ENCODE peak calls at places on chromosomes 7 and 10, in five cellular contexts. One of them, this sample, is unnamed. For H3K27me3, the result is how much of the 10 kb centered on the place peaks cover.

GRCh38 chr7:88132725-88133124 is 87.1 kb downstream of the SRI start:
- DNase-seq in spleen: no peak
- DNase-seq in Peyer's patch: no peak
- DNase-seq in ovary: no peak
- DNase-seq in heart left ventricle: no peak
- DNase-seq in this sample: no peak

GRCh38 chr10:102678842-102679289 is 34.6 kb downstream of the TRIM8 start:
- DNase-seq in spleen: peak
- DNase-seq in Peyer's patch: peak
- DNase-seq in ovary: peak
- DNase-seq in heart left ventricle: peak
- DNase-seq in this sample: peak

GRCh38 chr10:94397549-94398370 is 4.6 kb upstream of the TBC1D12 start:
- DNase-seq in spleen: no peak
- DNase-seq in Peyer's patch: no peak
- DNase-seq in heart left ventricle: no peak
- DNase-seq in ovary: no peak
- DNase-seq in this sample: no peak

GRCh38 chr10:86389441-86390193 is 23.0 kb upstream of the GRID1 start:
- DNase-seq in spleen: no peak
- DNase-seq in Peyer's patch: no peak
- DNase-seq in heart left ventricle: peak
- DNase-seq in ovary: no peak
- DNase-seq in this sample: no peak

GRCh38 chr10:60863796-60864195 is 80.2 kb downstream of the RHOBTB1 start:
- DNase-seq in ovary: no peak
- DNase-seq in Peyer's patch: no peak
- DNase-seq in spleen: no peak
- DNase-seq in heart left ventricle: no peak
- DNase-seq in this sample: no peak

GRCh38 chr10:89481662-89482061 is 53.7 kb downstream of the SLC16A12 start:
- DNase-seq in Peyer's patch: no peak
- DNase-seq in spleen: no peak
- DNase-seq in ovary: no peak
- DNase-seq in heart left ventricle: no peak
- DNase-seq in this sample: no peak

GRCh38 chr7:31796375-31796774 is 109.4 kb downstream of the PPP1R17 start:
- DNase-seq in heart left ventricle: no peak
- DNase-seq in spleen: no peak
- DNase-seq in Peyer's patch: no peak
- DNase-seq in ovary: no peak
- DNase-seq in this sample: no peak

GRCh38 chr10:130074639-130075038 is 36.0 kb downstream of the C10orf143 start:
- DNase-seq in Peyer's patch: no peak
- DNase-seq in spleen: no peak
- DNase-seq in ovary: no peak
- DNase-seq in heart left ventricle: no peak
- DNase-seq in this sample: no peak

GRCh38 chr10:110408203-110408871 is 89.4 kb upstream of the DUSP5 start:
- DNase-seq in Peyer's patch: no peak
- DNase-seq in spleen: no peak
- DNase-seq in heart left ventricle: no peak
- DNase-seq in ovary: no peak
- DNase-seq in this sample: no peak

GRCh38 chr7:135536160-135536559 is 21.6 kb upstream of the NUP205 start:
- DNase-seq in spleen: no peak
- DNase-seq in ovary: no peak
- DNase-seq in Peyer's patch: no peak
- DNase-seq in heart left ventricle: no peak
- DNase-seq in this sample: no peak

GRCh38 chr10:62632071-62632809 is 172.3 kb upstream of the ADO start:
- DNase-seq in ovary: no peak
- DNase-seq in Peyer's patch: peak
- DNase-seq in heart left ventricle: peak
- DNase-seq in spleen: peak
- DNase-seq in this sample: peak

GRCh38 chr10:89504691-89505090 is 30.7 kb downstream of the SLC16A12 start:
- DNase-seq in heart left ventricle: no peak
- DNase-seq in Peyer's patch: no peak
- DNase-seq in ovary: no peak
- DNase-seq in spleen: no peak
- DNase-seq in this sample: no peak

GRCh38 chr7:39952378-39952777 is 2.3 kb downstream of the CDK13 start:
- DNase-seq in ovary: no peak
- DNase-seq in heart left ventricle: no peak
- DNase-seq in spleen: no peak
- DNase-seq in Peyer's patch: no peak
- DNase-seq in this sample: no peak

GRCh38 chr10:70906953-70907618 is 18.7 kb upstream of the PCBD1 start:
- DNase-seq in spleen: peak
- DNase-seq in Peyer's patch: no peak
- DNase-seq in ovary: peak
- DNase-seq in heart left ventricle: peak
- DNase-seq in this sample: no peak

GRCh38 chr10:59336632-59337031 is 25.7 kb downstream of the FAM13C start:
- DNase-seq in heart left ventricle: no peak
- DNase-seq in ovary: no peak
- DNase-seq in spleen: no peak
- DNase-seq in Peyer's patch: no peak
- DNase-seq in this sample: no peak

GRCh38 chr7:80875537-80876120 is 43.2 kb downstream of the SEMA3C start:
- DNase-seq in spleen: no peak
- DNase-seq in heart left ventricle: no peak
- DNase-seq in Peyer's patch: no peak
- DNase-seq in ovary: no peak
- DNase-seq in this sample: no peak

GRCh38 chr7:92131764-92132330 is 2.4 kb downstream of the CYP51A1 start:
- DNase-seq in Peyer's patch: no peak
- DNase-seq in heart left ventricle: no peak
- DNase-seq in spleen: no peak
- DNase-seq in ovary: no peak
- DNase-seq in this sample: no peak

GRCh38 chr10:94524146-94524545 is 21.4 kb upstream of the HELLS start:
- DNase-seq in Peyer's patch: no peak
- DNase-seq in ovary: no peak
- DNase-seq in spleen: no peak
- DNase-seq in heart left ventricle: no peak
- DNase-seq in this sample: no peak

GRCh38 chr7:120583835-120584586 is 273.9 kb downstream of the TSPAN12 start:
- DNase-seq in heart left ventricle: no peak
- DNase-seq in Peyer's patch: no peak
- DNase-seq in ovary: no peak
- DNase-seq in spleen: no peak
- DNase-seq in this sample: no peak

GRCh38 chr7:76358053-76358477 is 726 bp downstream of the YWHAG start:
- DNase-seq in Peyer's patch: peak
- DNase-seq in spleen: peak
- DNase-seq in heart left ventricle: peak
- DNase-seq in ovary: peak
- DNase-seq in this sample: peak

GRCh38 chr10:133394064-133394663 is at the start of gene MTG1:
- DNase-seq in Peyer's patch: peak
- DNase-seq in heart left ventricle: peak
- DNase-seq in ovary: peak
- DNase-seq in spleen: peak
- DNase-seq in this sample: peak
- TF ChIP-seq POLR2A in Peyer's patch: peak
- TF ChIP-seq POLR2A in heart left ventricle: peak
- TF ChIP-seq POLR2A in ovary: peak
- TF ChIP-seq POLR2A in spleen: peak
- TF ChIP-seq POLR2A in this sample: no peak

DNA sequence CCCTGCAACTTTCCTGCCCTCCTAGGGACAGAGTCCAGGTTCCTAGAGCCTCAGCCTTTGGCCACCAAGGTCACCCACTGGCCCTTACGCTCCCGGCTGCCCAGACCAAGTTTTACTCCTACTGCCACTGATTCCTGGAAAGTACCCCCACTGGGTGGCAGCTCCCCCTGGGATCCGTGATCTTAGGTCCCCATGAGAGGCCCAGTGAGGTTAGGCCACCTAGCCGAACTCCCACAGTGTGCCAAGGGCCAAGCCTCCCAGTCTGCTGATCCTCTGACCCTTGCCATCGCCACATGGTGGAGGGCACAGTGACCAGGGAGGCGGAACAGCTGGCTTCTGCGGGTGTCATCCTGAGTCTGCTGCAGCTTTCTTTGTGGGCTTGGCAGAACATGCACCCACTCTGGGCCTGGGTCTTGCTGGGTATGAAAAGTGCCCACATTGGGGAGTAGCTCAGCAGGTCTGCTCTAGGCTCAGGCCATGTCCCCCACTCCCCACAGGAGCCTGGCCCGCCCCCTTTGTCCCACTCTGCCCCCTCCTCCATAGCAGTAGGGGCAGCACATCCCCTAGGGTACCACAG is 40.5 kb upstream of the PPIF start:
- DNase-seq in spleen: no peak
- DNase-seq in ovary: no peak
- DNase-seq in heart left ventricle: peak
- DNase-seq in Peyer's patch: no peak
- DNase-seq in this sample: no peak
- TF ChIP-seq CTCF in spleen: no peak
- TF ChIP-seq CTCF in ovary: no peak
- TF ChIP-seq CTCF in heart left ventricle: no peak
- TF ChIP-seq CTCF in Peyer's patch: no peak
- TF ChIP-seq CTCF in this sample: no peak

GRCh38 chr7:1245596-1245995 is 12.9 kb downstream of the UNCX start:
- DNase-seq in Peyer's patch: no peak
- DNase-seq in heart left ventricle: no peak
- DNase-seq in spleen: no peak
- DNase-seq in ovary: no peak
- DNase-seq in this sample: no peak
- H3K27me3 ChIP-seq in Peyer's patch: under half
- H3K27me3 ChIP-seq in heart left ventricle: half or more
- H3K27me3 ChIP-seq in spleen: half or more
- H3K27me3 ChIP-seq in ovary: under half
- H3K27me3 ChIP-seq in this sample: under half

GRCh38 chr7:44985033-44985695 is 6.3 kb upstream of the MYO1G start:
- DNase-seq in spleen: peak
- DNase-seq in Peyer's patch: no peak
- DNase-seq in ovary: no peak
- DNase-seq in heart left ventricle: no peak
- DNase-seq in this sample: no peak
- TF ChIP-seq POLR2A in spleen: no peak
- TF ChIP-seq POLR2A in Peyer's patch: no peak
- TF ChIP-seq POLR2A in ovary: no peak
- TF ChIP-seq POLR2A in heart left ventricle: no peak
- TF ChIP-seq POLR2A in this sample: no peak

GRCh38 chr7:159192013-159192412 is 47.3 kb upstream of the VIPR2 start:
- DNase-seq in Peyer's patch: no peak
- DNase-seq in heart left ventricle: no peak
- DNase-seq in ovary: no peak
- DNase-seq in spleen: no peak
- DNase-seq in this sample: no peak
- TF ChIP-seq CTCF in Peyer's patch: no peak
- TF ChIP-seq CTCF in heart left ventricle: no peak
- TF ChIP-seq CTCF in ovary: no peak
- TF ChIP-seq CTCF in spleen: no peak
- TF ChIP-seq CTCF in this sample: no peak

GRCh38 chr10:23173549-23174074 is 18.5 kb upstream of the PTF1A start:
- DNase-seq in heart left ventricle: no peak
- DNase-seq in ovary: no peak
- DNase-seq in spleen: no peak
- DNase-seq in Peyer's patch: no peak
- DNase-seq in this sample: no peak
- H3K27me3 ChIP-seq in heart left ventricle: half or more
- H3K27me3 ChIP-seq in ovary: under half
- H3K27me3 ChIP-seq in spleen: under half
- H3K27me3 ChIP-seq in Peyer's patch: under half
- H3K27me3 ChIP-seq in this sample: under half

GRCh38 chr10:8052344-8052969 is 2.0 kb upstream of the GATA3 start:
- DNase-seq in spleen: no peak
- DNase-seq in heart left ventricle: no peak
- DNase-seq in Peyer's patch: no peak
- DNase-seq in ovary: no peak
- DNase-seq in this sample: no peak

GRCh38 chr10:8054498-8055407 is at the start of gene GATA3:
- DNase-seq in heart left ventricle: peak
- DNase-seq in spleen: peak
- DNase-seq in Peyer's patch: peak
- DNase-seq in ovary: no peak
- DNase-seq in this sample: peak

GRCh38 chr10:8054243-8054497 is 318 bp upstream of the GATA3 start:
- DNase-seq in heart left ventricle: no peak
- DNase-seq in Peyer's patch: no peak
- DNase-seq in spleen: no peak
- DNase-seq in ovary: no peak
- DNase-seq in this sample: no peak

GRCh38 chr10:8052970-8053445 is 1.5 kb upstream of the GATA3 start:
- DNase-seq in heart left ventricle: no peak
- DNase-seq in ovary: no peak
- DNase-seq in Peyer's patch: no peak
- DNase-seq in spleen: no peak
- DNase-seq in this sample: no peak

DNA sequence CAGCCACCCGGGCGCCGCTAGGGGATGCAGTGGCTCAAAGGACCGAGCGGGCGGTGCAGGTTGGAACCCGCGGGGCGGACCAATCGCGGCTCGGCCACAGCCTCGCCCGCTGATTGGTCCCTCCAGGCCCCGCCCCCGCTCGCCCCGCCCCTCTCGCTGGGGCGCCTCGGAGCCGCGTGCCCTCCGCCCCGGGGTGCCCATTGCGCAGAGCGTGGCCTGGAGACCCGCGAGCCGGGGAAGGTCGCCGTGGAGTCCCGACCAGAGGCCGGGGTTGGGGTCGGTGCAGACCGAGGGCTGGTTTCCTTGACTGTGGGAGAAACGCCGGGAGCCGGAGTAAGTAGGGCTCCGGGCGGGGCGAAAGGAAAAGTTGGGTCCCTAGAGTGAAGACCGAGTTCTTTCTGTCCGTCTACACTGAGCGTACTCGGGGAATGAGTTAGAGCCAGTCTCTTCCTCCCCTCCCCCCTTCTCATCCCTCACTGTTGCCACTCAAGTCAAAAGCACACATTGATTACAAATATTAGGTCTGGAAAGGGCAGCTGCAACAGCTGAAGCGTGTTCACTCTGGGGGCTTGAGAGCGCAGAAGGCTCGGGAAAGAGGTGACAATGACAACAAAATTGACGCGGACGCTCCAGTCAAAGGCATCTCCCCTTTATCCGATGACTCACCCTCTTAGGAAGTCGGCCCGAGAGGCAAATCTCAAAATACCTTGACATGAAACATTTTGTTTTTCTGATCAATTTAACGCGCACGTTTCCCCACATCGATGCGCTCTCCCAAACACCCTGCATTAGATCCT is 844 bp upstream of the GATA3 start:
- DNase-seq in heart left ventricle: peak
- DNase-seq in Peyer's patch: peak
- DNase-seq in spleen: peak
- DNase-seq in ovary: peak
- DNase-seq in this sample: peak
- TF ChIP-seq POLR2A in heart left ventricle: peak
- TF ChIP-seq POLR2A in Peyer's patch: no peak
- TF ChIP-seq POLR2A in spleen: no peak
- TF ChIP-seq POLR2A in ovary: no peak
- TF ChIP-seq POLR2A in this sample: no peak

DNA sequence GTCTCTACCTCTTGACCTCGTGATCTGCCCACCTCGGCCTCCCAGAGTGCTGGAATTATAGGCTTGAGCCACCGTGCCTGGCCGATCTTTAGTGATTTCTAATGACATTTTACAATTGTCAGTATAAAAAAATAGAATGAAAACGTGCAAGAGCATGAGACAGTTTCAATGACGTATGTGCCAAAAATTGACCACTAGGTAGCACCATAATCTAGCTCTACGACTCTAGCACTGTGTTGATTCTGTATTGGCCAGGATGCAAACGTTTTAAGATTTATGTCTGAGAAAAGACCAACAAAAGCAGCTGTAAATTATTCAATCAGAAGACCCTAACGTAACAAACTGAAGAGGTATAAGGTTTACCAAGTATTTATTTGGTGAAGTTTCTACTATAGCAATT is 25.4 kb upstream of the EXOC6 start:
- DNase-seq in ovary: no peak
- DNase-seq in Peyer's patch: no peak
- DNase-seq in heart left ventricle: no peak
- DNase-seq in spleen: no peak
- DNase-seq in this sample: no peak
- TF ChIP-seq CTCF in ovary: no peak
- TF ChIP-seq CTCF in Peyer's patch: no peak
- TF ChIP-seq CTCF in heart left ventricle: peak
- TF ChIP-seq CTCF in spleen: peak
- TF ChIP-seq CTCF in this sample: no peak

This sample was measured in testis.